ENCODE peak calls at places on chromosomes 3 and 15, in eight cellular contexts. U, H, D, O, G, X, B and Q are unnamed samples.

GRCh38 chr3:122357828-122358617 is 25.0 kb downstream of the MIX23 start:
- DNase-seq in U (no peak), H (peak), D (no peak), O (no peak), G (no peak), X (no peak), B (no peak), Q (no peak)

GRCh38 chr3:94462931-94463330 is 400.1 kb downstream of the NSUN3 start:
- DNase-seq in U (no peak), H (no peak), D (no peak), O (no peak), G (no peak), X (no peak), B (no peak), Q (no peak)

GRCh38 chr3:3209714-3210113 is 30.2 kb upstream of the CRBN start:
- DNase-seq in U (no peak), H (no peak), D (no peak), O (no peak), G (no peak), X (no peak), B (no peak), Q (no peak)

GRCh38 chr3:79052054-79052681 is 715.6 kb downstream of the ROBO1 start:
- DNase-seq in U (peak), H (no peak), D (no peak), O (no peak), G (no peak), X (no peak), B (no peak), Q (no peak)

GRCh38 chr3:142890592-142890991 is 1.7 kb upstream of the PCOLCE2 start:
- DNase-seq in U (no peak), H (no peak), D (no peak), O (no peak), G (no peak), X (no peak), B (no peak), Q (no peak)

GRCh38 chr15:90829942-90830440 is 38.4 kb upstream of the FURIN start:
- DNase-seq in U (no peak), H (no peak), D (no peak), O (peak), G (peak), X (no peak), B (no peak), Q (peak)

GRCh38 chr15:67080900-67081431 is 15.6 kb downstream of the SMAD3 start:
- DNase-seq in U (peak), H (peak), D (no peak), O (peak), G (peak), X (no peak), B (no peak), Q (peak)

GRCh38 chr3:190166948-190167347 is 46.3 kb upstream of the P3H2 start:
- DNase-seq in U (no peak), H (no peak), D (no peak), O (no peak), G (no peak), X (no peak), B (no peak), Q (peak)

GRCh38 chr3:162489853-162490252 is 993.2 kb downstream of the OTOL1 start:
- DNase-seq in U (no peak), H (peak), D (no peak), O (no peak), G (no peak), X (no peak), B (peak), Q (no peak)

GRCh38 chr3:57637391-57637790 is 40.2 kb upstream of the ARF4 start:
- DNase-seq in U (no peak), H (no peak), D (no peak), O (no peak), G (no peak), X (no peak), B (no peak), Q (no peak)

GRCh38 chr3:108554913-108555571 is 34.2 kb downstream of the CIP2A start:
- DNase-seq in U (no peak), H (no peak), D (no peak), O (no peak), G (no peak), X (no peak), B (no peak), Q (no peak)

GRCh38 chr3:8629151-8630021 is 15.2 kb downstream of the SSUH2 start:
- DNase-seq in U (no peak), H (peak), D (peak), O (peak), G (peak), X (peak), B (peak), Q (peak)

GRCh38 chr3:189727898-189728297 is 96.7 kb downstream of the TP63 start:
- DNase-seq in U (no peak), H (no peak), D (no peak), O (no peak), G (no peak), X (no peak), B (no peak), Q (no peak)

GRCh38 chr3:156612906-156613305 is 58.0 kb upstream of the SSR3 start:
- DNase-seq in U (no peak), H (no peak), D (no peak), O (no peak), G (no peak), X (no peak), B (no peak), Q (no peak)

GRCh38 chr3:15102256-15102655 is 3.3 kb upstream of the RBSN start:
- DNase-seq in U (no peak), H (peak), D (no peak), O (no peak), G (no peak), X (no peak), B (no peak), Q (no peak)

GRCh38 chr3:44355634-44356033 is 17.1 kb downstream of the TCAIM start:
- DNase-seq in U (no peak), H (peak), D (peak), O (no peak), G (no peak), X (peak), B (no peak), Q (no peak)

GRCh38 chr3:16399473-16399872 is 114.0 kb downstream of the RFTN1 start:
- DNase-seq in U (peak), H (peak), D (peak), O (no peak), G (no peak), X (peak), B (peak), Q (peak)

GRCh38 chr15:63052961-63053698 is 10.6 kb downstream of the TPM1 start:
- DNase-seq in U (peak), H (no peak), D (no peak), O (no peak), G (no peak), X (peak), B (no peak), Q (no peak)

GRCh38 chr3:187880438-187880837 is 135.2 kb upstream of the BCL6 start:
- DNase-seq in U (no peak), H (no peak), D (no peak), O (no peak), G (no peak), X (no peak), B (no peak), Q (no peak)

GRCh38 chr15:94238539-94239118 is 7.3 kb downstream of the MCTP2 start:
- DNase-seq in U (no peak), H (no peak), D (no peak), O (no peak), G (peak), X (no peak), B (no peak), Q (no peak)

GRCh38 chr3:147507638-147508286 is 98.6 kb downstream of the ZIC1 start:
- DNase-seq in U (no peak), H (no peak), D (no peak), O (no peak), G (no peak), X (no peak), B (no peak), Q (no peak)

GRCh38 chr15:53447742-53448141 is 311.7 kb downstream of the WDR72 start:
- DNase-seq in U (no peak), H (no peak), D (no peak), O (no peak), G (no peak), X (no peak), B (no peak), Q (no peak)

GRCh38 chr15:48925714-48926223 is 38.0 kb downstream of the SHC4 start:
- DNase-seq in U (no peak), H (peak), D (peak), O (no peak), G (peak), X (peak), B (no peak), Q (no peak)

GRCh38 chr15:34793901-34794300 is 1.4 kb downstream of the ACTC1 start:
- DNase-seq in U (no peak), H (no peak), D (no peak), O (no peak), G (no peak), X (no peak), B (no peak), Q (no peak)

GRCh38 chr3:117454928-117455327 is 745.3 kb downstream of the TUSC7 start:
- DNase-seq in U (no peak), H (no peak), D (no peak), O (no peak), G (no peak), X (no peak), B (no peak), Q (no peak)